ENCODE peak calls at places on chromosomes 7 and 10, in seven cellular contexts. U is ACHN; G is thyroid gland; S is stimulated activated CD8-positive, alpha-beta memory T cell treated with anti-CD3 and anti-CD28 coated beads, Interleukin-15, amount 100 ng/mL, for 4 hours; J is AG04450; H is GM10248; D is activated CD8-positive, alpha-beta memory T cell treated with anti-CD3 and anti-CD28 coated beads, Interleukin-2, amount 50 U/mL, for 48 hours. T is an unnamed sample.
A peak's percentile ranks its signal among the peaks of the same experiment; 100 is the strongest.

GRCh38 chr10:79007843-79008319 is 60.9 kb upstream of the ZMIZ1 start:
- DNase-seq in U (no peak), G (no peak), S (no peak), J (no peak), H (no peak), D (no peak), T (no peak)

GRCh38 chr10:3779146-3779707 is 5.8 kb downstream of the KLF6 start:
- DNase-seq in U (no peak), G (no peak), S (no peak), J (no peak), H (no peak), D (peak; percentile 55), T (no peak)

GRCh38 chr7:135744938-135745701 is 3.5 kb downstream of the FAM180A start:
- DNase-seq in U (no peak), G (peak; percentile 26), S (no peak), J (peak; percentile 29), H (no peak), D (no peak), T (no peak)

GRCh38 chr10:29648114-29648982 is 13.6 kb upstream of the SVIL start:
- DNase-seq in U (no peak), G (peak; percentile 26), S (no peak), J (no peak), H (no peak), D (peak; percentile 58), T (no peak)

GRCh38 chr7:122148081-122148480 is 4.0 kb upstream of the AASS start:
- DNase-seq in U (no peak), G (no peak), S (no peak), J (no peak), H (no peak), D (no peak), T (no peak)

GRCh38 chr7:78232806-78233205 is 434.2 kb downstream of the PHTF2 start:
- DNase-seq in U (no peak), G (no peak), S (no peak), J (no peak), H (no peak), D (no peak), T (no peak)

GRCh38 chr10:73591935-73592699 is 975 bp upstream of the USP54 start:
- DNase-seq in U (peak; percentile 86), G (peak; percentile 90), S (no peak), J (no peak), H (peak; percentile 38), D (no peak), T (peak; percentile 53)

GRCh38 chr10:69179089-69179742 is 818 bp upstream of the SUPV3L1 start:
- DNase-seq in U (peak; percentile 81), G (peak; percentile 9), S (no peak), J (no peak), H (peak; percentile 29), D (peak; percentile 69), T (no peak)

GRCh38 chr7:143463556-143463955 is 14.1 kb upstream of the TAS2R41 start:
- DNase-seq in U (no peak), G (no peak), S (no peak), J (no peak), H (no peak), D (no peak), T (no peak)

GRCh38 chr7:2843711-2844152 is 376 bp downstream of the GNA12 start:
- DNase-seq in U (peak; percentile 46), G (peak; percentile 50), S (no peak), J (no peak), H (no peak), D (peak; percentile 72), T (no peak)

GRCh38 chr10:97553575-97554100 is 18.9 kb upstream of the ANKRD2 start:
- DNase-seq in U (peak; percentile 72), G (peak; percentile 79), S (peak; percentile 24), J (no peak), H (peak; percentile 65), D (peak; percentile 75), T (peak; percentile 60)

GRCh38 chr10:113557389-113558321 is 4.8 kb downstream of the HABP2 start:
- DNase-seq in U (no peak), G (no peak), S (no peak), J (no peak), H (no peak), D (no peak), T (no peak)

GRCh38 chr10:114616516-114616915 is 41.6 kb downstream of the ABLIM1 start:
- DNase-seq in U (no peak), G (no peak), S (no peak), J (no peak), H (no peak), D (no peak), T (no peak)

GRCh38 chr7:64876792-64877713 is 26.0 kb upstream of the ZNF273 start:
- DNase-seq in U (no peak), G (peak; percentile 80), S (peak; percentile 41), J (no peak), H (peak; percentile 27), D (peak; percentile 87), T (peak; percentile 68)

GRCh38 chr7:27032843-27033242 is 63.0 kb downstream of the HOXA1 start:
- DNase-seq in U (no peak), G (no peak), S (no peak), J (no peak), H (no peak), D (no peak), T (no peak)